ENCODE peak calls at places on chromosomes 12 and 14, in eight cellular contexts. N is AG10803, P is IMR-90, C is left ventricle myocardium inferior, X is GM13977, J is kidney epithelial cell, A is ovary, W is pancreas. E is an unnamed sample.

GRCh38 chr12:46524778-46525177 is 152.2 kb upstream of the SLC38A2 start:
- DNase-seq in N (peak; percentile 97), P (peak; percentile 92), W (peak; percentile 50), J (no peak), X (no peak), C (peak; percentile 92), A (peak; percentile 93), E (no peak)

GRCh38 chr12:124629117-124629516 is 61.7 kb upstream of the NCOR2 start:
- DNase-seq in X (no peak), C (no peak), W (no peak), P (no peak), J (no peak), A (no peak), N (no peak), E (no peak)

GRCh38 chr14:59126714-59127436 is 61.6 kb upstream of the DAAM1 start:
- DNase-seq in P (peak; percentile 64), X (peak; percentile 51), A (no peak), N (peak; percentile 66), J (peak; percentile 19), W (no peak), C (no peak), E (no peak)

GRCh38 chr14:34713681-34714319 is 593 bp downstream of the CFL2 start:
- DNase-seq in C (peak; percentile 22), P (peak; percentile 84), W (no peak), A (peak; percentile 49), X (peak; percentile 34), J (peak; percentile 59), N (peak; percentile 81), E (no peak)

GRCh38 chr14:77069551-77069950 is 28.5 kb upstream of the CIPC start:
- DNase-seq in P (no peak), W (no peak), C (no peak), X (no peak), N (no peak), J (no peak), A (no peak), E (no peak)

GRCh38 chr12:49783917-49784676 is 42.7 kb downstream of the TMBIM6 start:
- DNase-seq in C (no peak), J (no peak), P (peak; percentile 89), X (no peak), W (no peak), A (no peak), N (peak; percentile 79), E (no peak)

GRCh38 chr12:130719263-130719892 is 3.3 kb upstream of the RIMBP2 start:
- DNase-seq in J (no peak), W (no peak), X (no peak), A (no peak), P (no peak), C (no peak), N (no peak), E (no peak)

GRCh38 chr14:74922752-74923401 is at the start of gene RPS6KL1:
- DNase-seq in C (peak; percentile 85), X (peak; percentile 94), N (peak; percentile 66), W (peak; percentile 88), J (peak; percentile 54), P (peak; percentile 68), A (peak; percentile 74), E (peak; percentile 59)

GRCh38 chr12:15787801-15788200 is 1.4 kb downstream of the EPS8 start:
- DNase-seq in C (no peak), X (no peak), A (no peak), W (no peak), P (no peak), N (no peak), J (no peak), E (no peak)

GRCh38 chr12:31896514-31897039 is 62.6 kb upstream of the RESF1 start:
- DNase-seq in N (no peak), P (peak; percentile 38), J (no peak), W (no peak), X (peak; percentile 87), A (peak; percentile 21), C (peak; percentile 31), E (peak; percentile 58)

GRCh38 chr14:30547388-30548048 is 11.4 kb upstream of the G2E3 start:
- DNase-seq in W (no peak), C (no peak), P (no peak), X (no peak), A (no peak), J (no peak), N (no peak), E (no peak)

GRCh38 chr12:107093547-107094448 is at the start of gene CRY1:
- DNase-seq in J (peak; percentile 65), N (peak; percentile 93), W (peak; percentile 98), X (peak; percentile 80), A (peak; percentile 98), C (peak; percentile 96), P (peak; percentile 94), E (peak; percentile 84)
- TF ChIP-seq CTCF in J (no peak), N (no peak), W (no peak), X (no peak), A (no peak), C (no peak), P (no peak), E (no peak)

GRCh38 chr14:71687115-71687836 is 245.0 kb upstream of the RGS6 start:
- DNase-seq in A (no peak), W (no peak), N (peak; percentile 84), J (no peak), C (no peak), P (peak; percentile 46), X (no peak), E (no peak)
- TF ChIP-seq CTCF in A (no peak), W (no peak), N (no peak), J (no peak), C (no peak), P (no peak), X (no peak), E (no peak)

GRCh38 chr14:61197416-61197815 is 83.7 kb downstream of the TMEM30B start:
- DNase-seq in C (no peak), P (no peak), N (no peak), W (no peak), A (no peak), J (no peak), X (no peak), E (no peak)

GRCh38 chr14:61192970-61193369 is 88.2 kb downstream of the TMEM30B start:
- DNase-seq in J (no peak), X (no peak), W (no peak), P (peak; percentile 58), C (no peak), N (peak; percentile 78), A (no peak), E (no peak)

GRCh38 chr14:61193471-61193870 is 87.7 kb downstream of the TMEM30B start:
- DNase-seq in W (no peak), X (no peak), C (no peak), A (no peak), N (peak; percentile 27), P (no peak), J (no peak), E (no peak)

GRCh38 chr14:61196034-61196433 is 85.1 kb downstream of the TMEM30B start:
- DNase-seq in W (no peak), J (no peak), X (no peak), P (no peak), N (no peak), A (no peak), C (no peak), E (no peak)

GRCh38 chr14:61196792-61197191 is 84.3 kb downstream of the TMEM30B start:
- DNase-seq in N (peak; percentile 13), P (no peak), A (no peak), C (no peak), W (no peak), J (no peak), X (no peak), E (no peak)
- TF ChIP-seq CTCF in N (no peak), P (no peak), A (no peak), C (no peak), W (no peak), J (peak; percentile 25), X (no peak), E (no peak)

GRCh38 chr14:63895510-63895909 is 42.7 kb downstream of the SYNE2 start:
- DNase-seq in C (no peak), P (no peak), X (no peak), A (no peak), W (no peak), N (no peak), J (no peak), E (no peak)
- TF ChIP-seq CTCF in C (no peak), P (no peak), X (no peak), A (no peak), W (no peak), N (no peak), J (no peak), E (no peak)

GRCh38 chr12:47989666-47990065 is 14.6 kb downstream of the COL2A1 start:
- DNase-seq in J (no peak), X (no peak), A (no peak), N (no peak), P (no peak), C (no peak), W (no peak), E (peak; percentile 12)
- TF ChIP-seq CTCF in J (no peak), X (no peak), A (no peak), N (no peak), P (no peak), C (no peak), W (no peak), E (no peak)

GRCh38 chr12:107929436-107929835 is 154.9 kb downstream of the ASCL4 start:
- DNase-seq in X (peak; percentile 33), N (peak; percentile 31), C (no peak), J (no peak), W (no peak), P (peak; percentile 10), A (no peak), E (no peak)
- TF ChIP-seq CTCF in X (peak; percentile 36), N (peak; percentile 38), C (peak; percentile 19), J (no peak), W (no peak), P (peak; percentile 22), A (no peak), E (no peak)

DNA sequence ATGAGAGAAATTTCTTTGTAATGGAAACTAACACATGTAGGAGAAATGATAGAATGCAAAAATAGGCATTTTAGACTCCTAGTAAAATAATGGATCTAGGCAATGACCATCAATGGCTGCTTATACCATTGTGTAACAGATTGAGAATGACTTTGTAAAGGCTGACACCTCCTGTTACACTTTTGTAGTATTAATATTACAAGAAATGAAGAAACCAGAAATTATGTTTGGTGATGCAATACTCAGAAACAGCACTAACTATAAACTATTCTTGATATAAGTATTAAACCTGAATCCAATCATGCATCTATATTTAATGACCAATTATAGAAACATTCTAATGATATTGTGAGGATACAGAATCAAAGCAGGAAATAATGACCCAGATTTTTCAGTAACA is 108.5 kb upstream of the CNTN1 start:
- DNase-seq in P (no peak), A (no peak), W (no peak), C (no peak), X (no peak), N (no peak), J (no peak), E (no peak)
- TF ChIP-seq CTCF in P (no peak), A (no peak), W (no peak), C (no peak), X (no peak), N (no peak), J (no peak), E (no peak)

DNA sequence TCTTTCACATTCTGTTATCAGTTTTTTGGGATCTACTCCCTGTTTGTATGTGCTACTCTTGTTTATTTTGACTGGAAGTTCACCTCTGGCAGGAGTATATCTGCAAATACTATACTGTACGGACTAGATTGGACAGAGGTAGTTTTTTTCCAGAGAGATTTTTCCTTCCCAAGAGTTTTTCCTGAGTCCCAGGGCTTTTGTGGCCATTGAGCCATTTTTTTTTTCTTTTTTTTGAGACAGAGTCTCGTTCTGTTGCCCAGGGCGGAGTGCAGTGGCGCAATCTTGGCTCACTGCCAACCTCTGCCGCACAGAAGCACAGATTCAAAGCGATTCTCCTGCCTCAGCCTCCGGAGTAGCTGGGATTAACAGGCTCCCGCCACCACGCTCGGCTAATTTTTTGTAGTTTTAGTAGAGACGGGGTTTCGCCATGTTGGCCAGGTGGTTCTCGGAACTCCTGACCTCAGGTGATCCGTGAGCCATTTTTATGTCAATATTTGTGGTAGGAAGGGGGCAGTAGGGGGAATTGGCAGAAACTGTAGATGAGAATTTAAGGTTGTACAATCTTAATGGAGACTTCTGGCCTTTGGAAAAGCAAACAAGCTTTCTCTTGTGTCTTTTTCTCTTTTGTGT is 19.4 kb downstream of the KTN1 start:
- DNase-seq in P (no peak), J (no peak), C (peak; percentile 32), W (peak; percentile 59), N (no peak), X (no peak), A (peak; percentile 28), E (no peak)
- TF ChIP-seq CTCF in P (no peak), J (no peak), C (no peak), W (no peak), N (no peak), X (no peak), A (no peak), E (no peak)

E was measured in activated B cell treated with CpG ODN at 0.5 μM for 24 hours.